ENCODE peak calls at places on chromosomes 12 and 14, in four cellular contexts. One of them, this sample, is unnamed.

GRCh38 chr14:76919811-76920571 is 93.8 kb downstream of the LRRC74A start:
- DNase-seq in T-helper 22 cell: peak; percentile 34
- DNase-seq in AG04449: no peak
- DNase-seq in thoracic aorta: peak; percentile 24
- DNase-seq in this sample: no peak

GRCh38 chr14:72049462-72049861 is 117.2 kb downstream of the RGS6 start:
- DNase-seq in AG04449: no peak
- DNase-seq in T-helper 22 cell: no peak
- DNase-seq in thoracic aorta: no peak
- DNase-seq in this sample: no peak

GRCh38 chr12:69616025-69616424 is 5.3 kb upstream of the LRRC10 start:
- DNase-seq in AG04449: no peak
- DNase-seq in T-helper 22 cell: no peak
- DNase-seq in thoracic aorta: no peak
- DNase-seq in this sample: peak; percentile 29

GRCh38 chr12:106564678-106565329 is 18.0 kb upstream of the RFX4 start:
- DNase-seq in AG04449: no peak
- DNase-seq in T-helper 22 cell: no peak
- DNase-seq in thoracic aorta: no peak
- DNase-seq in this sample: no peak

GRCh38 chr12:99977550-99977949 is 7.2 kb downstream of the ANKS1B start:
- DNase-seq in T-helper 22 cell: no peak
- DNase-seq in AG04449: no peak
- DNase-seq in thoracic aorta: no peak
- DNase-seq in this sample: peak; percentile 74

GRCh38 chr12:41424651-41425050 is 236.5 kb downstream of the PDZRN4 start:
- DNase-seq in AG04449: no peak
- DNase-seq in thoracic aorta: no peak
- DNase-seq in T-helper 22 cell: no peak
- DNase-seq in this sample: no peak

GRCh38 chr14:43019826-43020225 is 1413.2 kb downstream of the LRFN5 start:
- DNase-seq in AG04449: no peak
- DNase-seq in T-helper 22 cell: no peak
- DNase-seq in thoracic aorta: no peak
- DNase-seq in this sample: no peak

GRCh38 chr14:76351941-76352340 is 24.0 kb upstream of the ESRRB start:
- DNase-seq in AG04449: no peak
- DNase-seq in thoracic aorta: no peak
- DNase-seq in T-helper 22 cell: no peak
- DNase-seq in this sample: no peak

GRCh38 chr12:123891516-123892179 is 81.0 kb downstream of the CCDC92 start:
- DNase-seq in AG04449: no peak
- DNase-seq in thoracic aorta: no peak
- DNase-seq in T-helper 22 cell: no peak
- DNase-seq in this sample: no peak

GRCh38 chr12:56687225-56688128 is 607 bp downstream of the PTGES3 start:
- DNase-seq in T-helper 22 cell: peak; percentile 54
- DNase-seq in AG04449: no peak
- DNase-seq in thoracic aorta: no peak
- DNase-seq in this sample: peak; percentile 43

GRCh38 chr12:132329036-132329738 is at the start of gene GALNT9:
- DNase-seq in AG04449: no peak
- DNase-seq in T-helper 22 cell: no peak
- DNase-seq in thoracic aorta: no peak
- DNase-seq in this sample: no peak

GRCh38 chr12:47894652-47895051 is 10.1 kb downstream of the VDR start:
- DNase-seq in thoracic aorta: no peak
- DNase-seq in AG04449: no peak
- DNase-seq in T-helper 22 cell: no peak
- DNase-seq in this sample: no peak

GRCh38 chr14:50997712-50998111 is 53.4 kb upstream of the PYGL start:
- DNase-seq in T-helper 22 cell: no peak
- DNase-seq in AG04449: no peak
- DNase-seq in thoracic aorta: no peak
- DNase-seq in this sample: no peak

GRCh38 chr12:52086944-52087835 is 7.7 kb downstream of the SMIM41 start:
- DNase-seq in AG04449: no peak
- DNase-seq in T-helper 22 cell: no peak
- DNase-seq in thoracic aorta: no peak
- DNase-seq in this sample: no peak

GRCh38 chr12:5262450-5262849 is 169.5 kb upstream of the NTF3 start:
- DNase-seq in thoracic aorta: no peak
- DNase-seq in T-helper 22 cell: no peak
- DNase-seq in AG04449: peak; percentile 81
- DNase-seq in this sample: no peak

GRCh38 chr14:104359301-104359968 is 220.1 kb upstream of the C14orf180 start:
- DNase-seq in thoracic aorta: no peak
- DNase-seq in AG04449: no peak
- DNase-seq in T-helper 22 cell: no peak
- DNase-seq in this sample: no peak

GRCh38 chr12:50934981-50935807 is 17.1 kb upstream of the HIGD1C start:
- DNase-seq in AG04449: no peak
- DNase-seq in thoracic aorta: no peak
- DNase-seq in T-helper 22 cell: no peak
- DNase-seq in this sample: no peak

GRCh38 chr12:22377731-22378496 is 43.4 kb upstream of the ST8SIA1 start:
- DNase-seq in thoracic aorta: no peak
- DNase-seq in AG04449: no peak
- DNase-seq in T-helper 22 cell: no peak
- DNase-seq in this sample: no peak

GRCh38 chr12:17369556-17369955 is 720.4 kb downstream of the RERGL start:
- DNase-seq in AG04449: no peak
- DNase-seq in thoracic aorta: no peak
- DNase-seq in T-helper 22 cell: no peak
- DNase-seq in this sample: no peak

GRCh38 chr12:27517961-27518668 is 5.9 kb upstream of the PPFIBP1 start:
- DNase-seq in T-helper 22 cell: no peak
- DNase-seq in AG04449: no peak
- DNase-seq in thoracic aorta: no peak
- DNase-seq in this sample: no peak

GRCh38 chr12:122111070-122111750 is 32.7 kb downstream of the MLXIP start:
- DNase-seq in T-helper 22 cell: no peak
- DNase-seq in AG04449: no peak
- DNase-seq in thoracic aorta: no peak
- DNase-seq in this sample: no peak

GRCh38 chr14:99240512-99241313 is 31.3 kb downstream of the BCL11B start:
- DNase-seq in thoracic aorta: no peak
- DNase-seq in AG04449: no peak
- DNase-seq in T-helper 22 cell: no peak
- DNase-seq in this sample: no peak

GRCh38 chr14:20454359-20454644 is 310 bp downstream of the OSGEP start:
- DNase-seq in thoracic aorta: peak; percentile 33
- DNase-seq in AG04449: no peak
- DNase-seq in T-helper 22 cell: peak; percentile 85
- DNase-seq in this sample: no peak

GRCh38 chr14:53109028-53109687 is 44.0 kb downstream of the DDHD1 start:
- DNase-seq in thoracic aorta: no peak
- DNase-seq in AG04449: no peak
- DNase-seq in T-helper 22 cell: no peak
- DNase-seq in this sample: no peak

GRCh38 chr12:46788247-46788887 is 37.4 kb downstream of the SLC38A4 start:
- DNase-seq in T-helper 22 cell: no peak
- DNase-seq in thoracic aorta: no peak
- DNase-seq in AG04449: no peak
- DNase-seq in this sample: no peak

This sample was measured in cerebellar cortex.